ENCODE peak calls at places on chromosomes 7 and 10, in six cellular contexts. X is A549, G is HEK293T, A is EL, W is AG09309, P is WERI-Rb-1. U is an unnamed sample.
A peak's percentile ranks its signal among the peaks of the same experiment; 100 is the strongest.

GRCh38 chr7:71308105-71308504 is 176.2 kb downstream of the GALNT17 start:
- DNase-seq in A (no peak), W (no peak), G (no peak), P (no peak), X (no peak), U (no peak)

GRCh38 chr7:82156168-82156567 is 287.4 kb downstream of the CACNA2D1 start:
- DNase-seq in P (no peak), A (no peak), X (no peak), W (no peak), G (peak; percentile 51), U (no peak)

GRCh38 chr7:84176716-84177115 is 17.9 kb downstream of the SEMA3A start:
- DNase-seq in X (no peak), P (no peak), G (no peak), A (peak; percentile 33), W (peak; percentile 52), U (no peak)

GRCh38 chr7:30744075-30744417 is 7.9 kb upstream of the INMT start:
- DNase-seq in A (no peak), X (no peak), G (no peak), P (no peak), W (no peak), U (peak; percentile 68)

GRCh38 chr10:21724020-21724589 is 190.1 kb downstream of the MLLT10 start:
- DNase-seq in A (peak; percentile 33), P (no peak), G (no peak), W (no peak), X (no peak), U (no peak)

GRCh38 chr10:71889388-71889987 is 38.4 kb upstream of the PSAP start:
- DNase-seq in A (no peak), W (no peak), P (no peak), X (no peak), G (no peak), U (no peak)

GRCh38 chr7:129771928-129772479 is 160.5 kb downstream of the NRF1 start:
- DNase-seq in G (no peak), P (no peak), W (no peak), X (no peak), A (no peak), U (peak; percentile 81)

GRCh38 chr10:32379950-32380547 is 33.1 kb upstream of the EPC1 start:
- DNase-seq in P (no peak), X (no peak), W (no peak), G (no peak), A (no peak), U (no peak)

GRCh38 chr7:2969398-2970306 is 74.0 kb downstream of the CARD11 start:
- DNase-seq in X (no peak), P (no peak), A (no peak), W (no peak), G (no peak), U (no peak)

GRCh38 chr7:45133352-45133751 is 21.9 kb upstream of the TBRG4 start:
- DNase-seq in G (no peak), W (no peak), X (no peak), P (no peak), A (no peak), U (no peak)

GRCh38 chr10:26044123-26044749 is 110.2 kb downstream of the MYO3A start:
- DNase-seq in P (no peak), X (no peak), W (no peak), A (no peak), G (no peak), U (no peak)

GRCh38 chr7:7321681-7322080 is 139.3 kb downstream of the C1GALT1 start:
- DNase-seq in P (no peak), A (no peak), X (no peak), G (no peak), W (no peak), U (no peak)

GRCh38 chr10:132689721-132690360 is 96.1 kb downstream of the NKX6-2 start:
- DNase-seq in P (no peak), G (no peak), X (no peak), A (no peak), W (no peak), U (peak; percentile 56)

GRCh38 chr7:28759373-28760013 is 198.6 kb downstream of the TRIL start:
- DNase-seq in W (no peak), X (no peak), A (peak; percentile 54), G (no peak), P (no peak), U (no peak)

GRCh38 chr10:131833446-131834080 is 67.2 kb upstream of the PPP2R2D start:
- DNase-seq in P (no peak), W (no peak), G (no peak), X (no peak), A (no peak), U (peak; percentile 27)

GRCh38 chr10:5282137-5282536 is 82.6 kb upstream of the UCN3 start:
- DNase-seq in X (no peak), G (no peak), P (no peak), A (no peak), W (no peak), U (no peak)

GRCh38 chr7:1668932-1669485 is 1.1 kb upstream of the ELFN1 start:
- DNase-seq in W (no peak), G (no peak), A (no peak), P (no peak), X (no peak), U (peak; percentile 95)

GRCh38 chr7:467393-467828 is 52.2 kb downstream of the PDGFA start:
- DNase-seq in P (no peak), X (no peak), W (no peak), A (no peak), G (no peak), U (no peak)

GRCh38 chr7:131459256-131459655 is 97.2 kb downstream of the PODXL start:
- DNase-seq in X (no peak), W (no peak), A (peak; percentile 17), G (no peak), P (no peak), U (no peak)

GRCh38 chr10:71076473-71077142 is 135.8 kb upstream of the UNC5B start:
- DNase-seq in G (no peak), W (no peak), A (no peak), X (no peak), P (peak; percentile 46), U (peak; percentile 77)

U was measured in osteoblast.